ENCODE peak calls at places on chromosome 22, in nine cellular contexts. E, Z, G, T, Q, C, D, A and O are unnamed samples.

GRCh38 chr22:43812149-43812842 is at the start of gene EFCAB6:
- DNase-seq in T (peak), A (peak), D (peak), Q (peak), Z (peak), C (peak), G (peak), E (peak), O (peak)

GRCh38 chr22:50621948-50622722 is 5.8 kb downstream of the ARSA start:
- DNase-seq in Q (no peak), A (no peak), D (no peak), E (no peak), T (peak), C (peak), G (no peak), Z (no peak), O (no peak)

GRCh38 chr22:17368727-17369552 is at the start of gene CECR2:
- DNase-seq in G (peak), A (peak), Z (no peak), T (no peak), Q (no peak), E (peak), C (peak), D (peak), O (peak)

GRCh38 chr22:29457730-29458129 is 19.3 kb downstream of the RFPL1 start:
- DNase-seq in C (peak), A (peak), D (no peak), T (peak), Q (peak), Z (peak), G (no peak), E (peak), O (no peak)

GRCh38 chr22:42313804-42314581 is 43.5 kb upstream of the TCF20 start:
- DNase-seq in A (peak), Z (peak), E (peak), T (peak), G (peak), Q (peak), D (no peak), C (peak), O (peak)

GRCh38 chr22:17250380-17251129 is 31.3 kb upstream of the ADA2 start:
- DNase-seq in Z (no peak), G (no peak), C (no peak), Q (no peak), E (peak), D (no peak), T (no peak), A (no peak), O (no peak)

GRCh38 chr22:29947410-29948387 is 64.7 kb downstream of the MTMR3 start:
- DNase-seq in Z (peak), T (no peak), E (no peak), Q (peak), D (no peak), C (peak), G (no peak), A (no peak), O (no peak)

GRCh38 chr22:29767289-29768051 is at the start of gene UQCR10:
- DNase-seq in C (peak), Z (peak), Q (peak), T (peak), E (peak), A (peak), G (peak), D (peak), O (peak)

GRCh38 chr22:49497266-49497665 is 330.4 kb downstream of the BRD1 start:
- DNase-seq in T (no peak), A (no peak), E (no peak), D (no peak), Q (no peak), Z (no peak), G (no peak), C (no peak), O (no peak)

GRCh38 chr22:46843691-46844297 is 81.3 kb downstream of the TBC1D22A start:
- DNase-seq in T (peak), C (peak), Z (peak), A (no peak), Q (peak), E (no peak), D (no peak), G (no peak), O (no peak)

GRCh38 chr22:46102752-46103151 is 47.6 kb upstream of the PPARA start:
- DNase-seq in T (no peak), G (no peak), E (no peak), Q (no peak), D (no peak), Z (no peak), A (no peak), C (peak), O (no peak)

GRCh38 chr22:49322861-49323622 is 504.6 kb downstream of the BRD1 start:
- DNase-seq in G (no peak), A (no peak), Q (no peak), E (no peak), C (no peak), D (no peak), T (no peak), Z (no peak), O (no peak)

GRCh38 chr22:25747245-25747944 is 5.4 kb downstream of the MYO18B start:
- DNase-seq in C (peak), Z (peak), T (peak), E (no peak), Q (peak), G (no peak), A (no peak), D (peak), O (no peak)

GRCh38 chr22:17430298-17430900 is 61.1 kb downstream of the CECR2 start:
- DNase-seq in E (no peak), Z (no peak), C (peak), G (no peak), Q (no peak), A (no peak), D (no peak), T (peak), O (peak)

GRCh38 chr22:23075050-23075449 is 4.7 kb downstream of the GNAZ start:
- DNase-seq in D (peak), Z (no peak), E (no peak), A (no peak), C (no peak), Q (no peak), T (no peak), G (no peak), O (no peak)

GRCh38 chr22:32926600-32926999 is 125.1 kb downstream of the TIMP3 start:
- DNase-seq in Z (peak), G (no peak), C (peak), E (no peak), A (peak), Q (peak), T (peak), D (no peak), O (no peak)

GRCh38 chr22:37218771-37219411 is 6.6 kb upstream of the SSTR3 start:
- DNase-seq in E (no peak), C (no peak), T (no peak), G (no peak), Z (no peak), D (no peak), Q (no peak), A (no peak), O (no peak)

GRCh38 chr22:26892401-26893033 is 235.1 kb downstream of the MIAT start:
- DNase-seq in C (peak), Q (peak), A (no peak), Z (no peak), G (no peak), E (no peak), T (peak), D (no peak), O (peak)

GRCh38 chr22:21641795-21642583 is at the start of gene SDF2L1:
- DNase-seq in A (peak), T (peak), G (peak), C (peak), D (peak), Z (peak), E (peak), Q (peak), O (peak)

GRCh38 chr22:50209893-50210292 is 9.1 kb downstream of the SELENOO start:
- DNase-seq in Z (peak), A (peak), D (peak), E (peak), G (peak), C (peak), Q (peak), T (peak), O (peak)

GRCh38 chr22:48954781-48955311 is 872.8 kb downstream of the BRD1 start:
- DNase-seq in E (no peak), D (no peak), T (no peak), C (no peak), A (no peak), G (no peak), Q (no peak), Z (no peak), O (no peak)

GRCh38 chr22:35023692-35024363 is 42.1 kb upstream of the ISX start:
- DNase-seq in Q (peak), E (peak), Z (no peak), A (peak), G (peak), T (peak), C (peak), D (peak), O (no peak)

GRCh38 chr22:27682438-27682837 is 119.1 kb downstream of the MN1 start:
- DNase-seq in E (no peak), A (peak), G (no peak), C (no peak), D (no peak), T (no peak), Z (no peak), Q (no peak), O (no peak)

GRCh38 chr22:32557424-32557823 is 82.8 kb downstream of the FBXO7 start:
- DNase-seq in E (no peak), C (no peak), G (no peak), D (no peak), Z (no peak), T (peak), A (no peak), Q (peak), O (peak)

GRCh38 chr22:25054943-25055511 is 102.5 kb downstream of the KIAA1671 start:
- DNase-seq in D (peak), Q (no peak), G (peak), A (no peak), C (no peak), Z (no peak), E (no peak), T (no peak), O (no peak)

GRCh38 chr22:24578355-24579241 is 14.3 kb downstream of the LRRC75B start:
- DNase-seq in C (no peak), Z (peak), A (peak), G (no peak), T (peak), E (peak), Q (peak), D (no peak), O (no peak)

GRCh38 chr22:22026157-22026831 is 43.7 kb upstream of the TOP3B start:
- DNase-seq in T (no peak), Z (no peak), D (no peak), E (no peak), A (no peak), Q (no peak), C (no peak), G (no peak), O (no peak)

GRCh38 chr22:18096823-18097222 is 13.8 kb upstream of the TUBA8 start:
- DNase-seq in E (no peak), D (no peak), C (no peak), Q (no peak), G (no peak), T (no peak), A (no peak), Z (no peak), O (no peak)

GRCh38 chr22:44305888-44306287 is 6.9 kb downstream of the SHISAL1 start:
- DNase-seq in G (no peak), A (no peak), T (no peak), C (no peak), E (no peak), Q (peak), Z (no peak), D (no peak), O (peak)

GRCh38 chr22:46770726-46771125 is 8.3 kb downstream of the TBC1D22A start:
- DNase-seq in Z (no peak), E (no peak), A (no peak), G (no peak), D (no peak), C (no peak), Q (no peak), T (no peak), O (no peak)

GRCh38 chr22:39332441-39333064 is 13.1 kb upstream of the RPL3 start:
- DNase-seq in Z (no peak), Q (peak), T (no peak), C (no peak), D (no peak), G (no peak), E (no peak), A (no peak), O (no peak)

GRCh38 chr22:32203181-32204105 is 1.4 kb downstream of the RFPL2 start:
- DNase-seq in Z (no peak), D (no peak), A (no peak), Q (no peak), G (no peak), T (no peak), C (no peak), E (no peak), O (no peak)